ENCODE peak calls at places on chromosomes 2 and 18, in seven cellular contexts. Z is mesothelial cell of epicardium, T is memory B cell, S is HepG2, V is NCI-H1436, O is nephron progenitor cell, Q is esophagus muscularis mucosa. P is an unnamed sample.

GRCh38 chr18:3060667-3061580 is 48.0 kb upstream of the LPIN2 start:
- DNase-seq in Z (no peak), T (no peak), S (peak), V (no peak), O (no peak), Q (no peak), P (peak)

GRCh38 chr2:8676191-8676914 is 5.5 kb upstream of the ID2 start:
- DNase-seq in Z (peak), T (no peak), S (no peak), V (no peak), O (peak), Q (peak), P (no peak)

GRCh38 chr18:58882681-58883080 is 18.0 kb downstream of the ZNF532 start:
- DNase-seq in Z (no peak), T (no peak), S (no peak), V (no peak), O (no peak), Q (no peak), P (no peak)

GRCh38 chr2:191006997-191007604 is 6.9 kb downstream of the STAT1 start:
- DNase-seq in Z (no peak), T (no peak), S (no peak), V (no peak), O (no peak), Q (no peak), P (no peak)

GRCh38 chr2:168758970-168759820 is 43.2 kb upstream of the NOSTRIN start:
- DNase-seq in Z (no peak), T (no peak), S (peak), V (peak), O (peak), Q (no peak), P (peak)

GRCh38 chr2:18514838-18515461 is 45.5 kb downstream of the RDH14 start:
- DNase-seq in Z (no peak), T (no peak), S (no peak), V (no peak), O (no peak), Q (no peak), P (no peak)

GRCh38 chr2:229901819-229902218 is 20.0 kb downstream of the TRIP12 start:
- DNase-seq in Z (no peak), T (no peak), S (no peak), V (no peak), O (no peak), Q (no peak), P (no peak)

GRCh38 chr18:7028625-7029024 is 89.0 kb downstream of the LAMA1 start:
- DNase-seq in Z (no peak), T (no peak), S (no peak), V (no peak), O (no peak), Q (no peak), P (no peak)

GRCh38 chr2:20136149-20136548 is 84.7 kb upstream of the LAPTM4A start:
- DNase-seq in Z (no peak), T (no peak), S (no peak), V (no peak), O (no peak), Q (no peak), P (no peak)

GRCh38 chr18:35653392-35653791 is 71.9 kb downstream of the GALNT1 start:
- DNase-seq in Z (no peak), T (no peak), S (no peak), V (no peak), O (no peak), Q (no peak), P (no peak)

GRCh38 chr2:188978291-188979081 is 4.3 kb downstream of the COL3A1 start:
- DNase-seq in Z (no peak), T (no peak), S (peak), V (no peak), O (no peak), Q (no peak), P (peak)

GRCh38 chr2:101296314-101296809 is 12.1 kb downstream of the RNF149 start:
- DNase-seq in Z (no peak), T (no peak), S (no peak), V (no peak), O (no peak), Q (no peak), P (no peak)

GRCh38 chr2:192288290-192288689 is 93.6 kb upstream of the TMEFF2 start:
- DNase-seq in Z (no peak), T (no peak), S (no peak), V (peak), O (no peak), Q (no peak), P (no peak)

GRCh38 chr18:6056171-6056932 is 161.0 kb upstream of the TMEM200C start:
- DNase-seq in Z (no peak), T (no peak), S (peak), V (no peak), O (no peak), Q (no peak), P (no peak)

GRCh38 chr2:234976479-234977227 is 24.8 kb downstream of the SH3BP4 start:
- DNase-seq in Z (no peak), T (no peak), S (peak), V (no peak), O (no peak), Q (no peak), P (no peak)

GRCh38 chr2:22290293-22290692 is 1094.7 kb upstream of the KLHL29 start:
- DNase-seq in Z (no peak), T (no peak), S (no peak), V (no peak), O (no peak), Q (no peak), P (no peak)

GRCh38 chr2:31888550-31888949 is 122.3 kb downstream of the MEMO1 start:
- DNase-seq in Z (no peak), T (no peak), S (no peak), V (no peak), O (no peak), Q (no peak), P (no peak)

GRCh38 chr2:29075894-29076700 is 1.8 kb upstream of the PCARE start:
- DNase-seq in Z (no peak), T (no peak), S (no peak), V (no peak), O (no peak), Q (no peak), P (no peak)

GRCh38 chr18:5309888-5310470 is 14.5 kb upstream of the ZBTB14 start:
- DNase-seq in Z (no peak), T (peak), S (no peak), V (no peak), O (no peak), Q (no peak), P (no peak)

GRCh38 chr2:8049851-8050571 is 631.8 kb upstream of the ID2 start:
- DNase-seq in Z (no peak), T (no peak), S (no peak), V (no peak), O (no peak), Q (no peak), P (no peak)

GRCh38 chr2:209476367-209477191 is 52.7 kb downstream of the MAP2 start:
- DNase-seq in Z (no peak), T (no peak), S (no peak), V (no peak), O (no peak), Q (no peak), P (no peak)

GRCh38 chr18:64175432-64175831 is 26.5 kb upstream of the LINC00305 start:
- DNase-seq in Z (no peak), T (no peak), S (no peak), V (no peak), O (no peak), Q (no peak), P (no peak)

GRCh38 chr18:62741118-62741566 is 25.8 kb downstream of the PHLPP1 start:
- DNase-seq in Z (no peak), T (no peak), S (peak), V (no peak), O (no peak), Q (no peak), P (peak)

GRCh38 chr18:478679-479078 is 21.8 kb downstream of the COLEC12 start:
- DNase-seq in Z (no peak), T (no peak), S (no peak), V (no peak), O (no peak), Q (no peak), P (no peak)

GRCh38 chr2:120864981-120865380 is 129.3 kb downstream of the GLI2 start:
- DNase-seq in Z (no peak), T (no peak), S (no peak), V (no peak), O (no peak), Q (no peak), P (no peak)

GRCh38 chr18:9133225-9133624 is 3.4 kb upstream of the ANKRD12 start:
- DNase-seq in Z (no peak), T (no peak), S (no peak), V (no peak), O (no peak), Q (no peak), P (no peak)

GRCh38 chr2:126437016-126437415 is 218.9 kb upstream of the GYPC start:
- DNase-seq in Z (no peak), T (no peak), S (no peak), V (no peak), O (no peak), Q (no peak), P (no peak)

GRCh38 chr2:29066271-29066860 is 8.0 kb downstream of the PCARE start:
- DNase-seq in Z (no peak), T (no peak), S (peak), V (no peak), O (no peak), Q (no peak), P (no peak)

GRCh38 chr2:215884741-215885140 is 128.6 kb downstream of the MREG start:
- DNase-seq in Z (no peak), T (no peak), S (no peak), V (no peak), O (no peak), Q (no peak), P (no peak)

GRCh38 chr18:33830210-33830609 is 252.2 kb downstream of the ASXL3 start:
- DNase-seq in Z (no peak), T (no peak), S (no peak), V (no peak), O (no peak), Q (no peak), P (no peak)

GRCh38 chr2:109669731-109670130 is 55.6 kb downstream of the SOWAHC start:
- DNase-seq in Z (no peak), T (no peak), S (no peak), V (no peak), O (no peak), Q (no peak), P (no peak)

GRCh38 chr2:60337142-60337497 is 216.3 kb downstream of the BCL11A start:
- DNase-seq in Z (no peak), T (no peak), S (no peak), V (no peak), O (no peak), Q (peak), P (no peak)

GRCh38 chr2:105307146-105307545 is 22.4 kb downstream of the TGFBRAP1 start:
- DNase-seq in Z (no peak), T (no peak), S (no peak), V (no peak), O (no peak), Q (no peak), P (no peak)